ENCODE peak calls at places on chromosome 1, in five cellular contexts. One of them, this sample, is unnamed.

GRCh38 chr1:40141878-40142535 is 19.2 kb upstream of the RLF start:
- DNase-seq in fibroblast of lung: no peak
- DNase-seq in choroid plexus epithelial cell: no peak
- DNase-seq in AG04450: no peak
- DNase-seq in OCI-LY7: no peak
- DNase-seq in this sample: no peak

GRCh38 chr1:14265515-14265914 is 333.0 kb upstream of the KAZN start:
- DNase-seq in fibroblast of lung: no peak
- DNase-seq in choroid plexus epithelial cell: no peak
- DNase-seq in AG04450: no peak
- DNase-seq in OCI-LY7: no peak
- DNase-seq in this sample: no peak

GRCh38 chr1:975896-976683 is 5.8 kb downstream of the PERM1 start:
- DNase-seq in fibroblast of lung: peak
- DNase-seq in choroid plexus epithelial cell: peak
- DNase-seq in AG04450: no peak
- DNase-seq in OCI-LY7: peak
- DNase-seq in this sample: peak

GRCh38 chr1:59697138-59697811 is 117.5 kb upstream of the HOOK1 start:
- DNase-seq in fibroblast of lung: peak
- DNase-seq in choroid plexus epithelial cell: peak
- DNase-seq in AG04450: no peak
- DNase-seq in OCI-LY7: no peak
- DNase-seq in this sample: no peak

GRCh38 chr1:87240661-87241285 is 87.9 kb upstream of the LMO4 start:
- DNase-seq in fibroblast of lung: no peak
- DNase-seq in choroid plexus epithelial cell: no peak
- DNase-seq in AG04450: no peak
- DNase-seq in OCI-LY7: no peak
- DNase-seq in this sample: no peak

GRCh38 chr1:58885998-58886397 is 102.2 kb upstream of the JUN start:
- DNase-seq in fibroblast of lung: peak
- DNase-seq in choroid plexus epithelial cell: peak
- DNase-seq in AG04450: no peak
- DNase-seq in OCI-LY7: no peak
- DNase-seq in this sample: peak

GRCh38 chr1:62325076-62325475 is 5.8 kb upstream of the KANK4 start:
- DNase-seq in fibroblast of lung: peak
- DNase-seq in choroid plexus epithelial cell: peak
- DNase-seq in AG04450: no peak
- DNase-seq in OCI-LY7: no peak
- DNase-seq in this sample: peak

GRCh38 chr1:65626003-65626402 is 166.7 kb upstream of the PDE4B start:
- DNase-seq in fibroblast of lung: no peak
- DNase-seq in choroid plexus epithelial cell: no peak
- DNase-seq in AG04450: no peak
- DNase-seq in OCI-LY7: no peak
- DNase-seq in this sample: no peak

GRCh38 chr1:152623203-152623844 is 421 bp upstream of the LCE3A start:
- DNase-seq in fibroblast of lung: no peak
- DNase-seq in choroid plexus epithelial cell: no peak
- DNase-seq in AG04450: no peak
- DNase-seq in OCI-LY7: peak
- DNase-seq in this sample: no peak

GRCh38 chr1:150511985-150512660 is 3.4 kb upstream of the FALEC start:
- DNase-seq in fibroblast of lung: no peak
- DNase-seq in choroid plexus epithelial cell: no peak
- DNase-seq in AG04450: no peak
- DNase-seq in OCI-LY7: no peak
- DNase-seq in this sample: no peak

GRCh38 chr1:150508982-150509381 is 1.1 kb downstream of the ECM1 start:
- DNase-seq in fibroblast of lung: no peak
- DNase-seq in choroid plexus epithelial cell: no peak
- DNase-seq in AG04450: no peak
- DNase-seq in OCI-LY7: no peak
- DNase-seq in this sample: no peak

GRCh38 chr1:150511551-150511950 is 3.6 kb downstream of the ECM1 start:
- DNase-seq in fibroblast of lung: no peak
- DNase-seq in choroid plexus epithelial cell: no peak
- DNase-seq in AG04450: no peak
- DNase-seq in OCI-LY7: no peak
- DNase-seq in this sample: no peak

GRCh38 chr1:150505431-150505830 is 2.5 kb upstream of the ECM1 start:
- DNase-seq in fibroblast of lung: no peak
- DNase-seq in choroid plexus epithelial cell: no peak
- DNase-seq in AG04450: no peak
- DNase-seq in OCI-LY7: no peak
- DNase-seq in this sample: no peak

GRCh38 chr1:150507912-150508864 is at the start of gene ECM1:
- DNase-seq in fibroblast of lung: peak
- DNase-seq in choroid plexus epithelial cell: peak
- DNase-seq in AG04450: peak
- DNase-seq in OCI-LY7: no peak
- DNase-seq in this sample: peak
- H3K4me3 ChIP-seq in fibroblast of lung: peak
- H3K4me3 ChIP-seq in choroid plexus epithelial cell: peak
- H3K4me3 ChIP-seq in AG04450: peak
- H3K4me3 ChIP-seq in OCI-LY7: no peak
- H3K4me3 ChIP-seq in this sample: peak

DNA sequence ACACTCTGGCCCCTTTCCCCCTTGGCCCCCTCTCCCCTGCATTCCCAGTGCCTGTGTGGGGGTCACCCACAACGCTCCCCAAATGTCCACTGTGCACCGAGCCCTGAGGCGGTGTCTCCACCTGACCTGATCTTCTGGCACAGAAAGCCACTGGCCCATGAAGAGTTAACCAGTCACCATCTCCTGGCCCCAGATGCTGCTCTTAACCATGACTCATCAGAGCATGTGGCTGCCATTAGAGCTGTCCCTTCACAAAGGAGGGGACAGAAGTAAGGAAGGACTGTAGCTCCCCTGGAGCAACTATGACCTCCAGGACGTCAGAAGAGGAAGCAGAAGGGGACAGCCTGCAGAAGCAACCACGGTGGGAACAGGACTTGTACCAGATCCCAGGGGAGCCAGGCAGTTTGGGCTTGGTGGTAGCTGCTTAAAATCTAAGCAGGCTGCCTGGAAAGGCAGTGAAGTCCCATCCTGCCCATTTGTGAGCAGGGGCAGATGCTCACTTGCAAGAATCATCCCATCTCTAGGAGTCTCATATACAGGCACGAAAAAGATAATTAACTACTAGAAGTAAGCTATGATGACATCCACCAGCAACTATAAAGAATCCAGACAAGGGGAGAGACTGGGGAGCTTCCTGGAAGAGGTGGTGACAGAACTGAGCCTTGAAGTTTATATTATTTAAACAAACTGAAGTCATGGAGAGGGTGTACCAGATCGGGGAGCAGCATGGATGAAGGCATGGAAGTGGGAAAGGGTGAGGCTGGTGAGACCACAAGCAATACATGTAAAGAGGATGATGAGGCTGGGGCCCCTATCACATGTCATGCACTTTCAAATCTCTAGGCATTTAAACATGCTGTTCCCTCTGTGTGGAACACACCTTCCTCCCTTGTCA is 1.1 kb upstream of the TTC39A start:
- DNase-seq in fibroblast of lung: peak
- DNase-seq in choroid plexus epithelial cell: peak
- DNase-seq in AG04450: no peak
- DNase-seq in OCI-LY7: no peak
- DNase-seq in this sample: peak
- H3K4me3 ChIP-seq in fibroblast of lung: no peak
- H3K4me3 ChIP-seq in choroid plexus epithelial cell: no peak
- H3K4me3 ChIP-seq in AG04450: no peak
- H3K4me3 ChIP-seq in OCI-LY7: no peak
- H3K4me3 ChIP-seq in this sample: no peak

GRCh38 chr1:119008483-119009299 is 20.5 kb upstream of the TBX15 start:
- DNase-seq in fibroblast of lung: peak
- DNase-seq in choroid plexus epithelial cell: peak
- DNase-seq in AG04450: peak
- DNase-seq in OCI-LY7: peak
- DNase-seq in this sample: peak

GRCh38 chr1:119006406-119007279 is 18.5 kb upstream of the TBX15 start:
- DNase-seq in fibroblast of lung: no peak
- DNase-seq in choroid plexus epithelial cell: no peak
- DNase-seq in AG04450: no peak
- DNase-seq in OCI-LY7: no peak
- DNase-seq in this sample: no peak

GRCh38 chr1:119005870-119006405 is 17.8 kb upstream of the TBX15 start:
- DNase-seq in fibroblast of lung: no peak
- DNase-seq in choroid plexus epithelial cell: no peak
- DNase-seq in AG04450: no peak
- DNase-seq in OCI-LY7: no peak
- DNase-seq in this sample: no peak

GRCh38 chr1:119007672-119008482 is 19.7 kb upstream of the TBX15 start:
- DNase-seq in fibroblast of lung: no peak
- DNase-seq in choroid plexus epithelial cell: peak
- DNase-seq in AG04450: no peak
- DNase-seq in OCI-LY7: no peak
- DNase-seq in this sample: no peak

DNA sequence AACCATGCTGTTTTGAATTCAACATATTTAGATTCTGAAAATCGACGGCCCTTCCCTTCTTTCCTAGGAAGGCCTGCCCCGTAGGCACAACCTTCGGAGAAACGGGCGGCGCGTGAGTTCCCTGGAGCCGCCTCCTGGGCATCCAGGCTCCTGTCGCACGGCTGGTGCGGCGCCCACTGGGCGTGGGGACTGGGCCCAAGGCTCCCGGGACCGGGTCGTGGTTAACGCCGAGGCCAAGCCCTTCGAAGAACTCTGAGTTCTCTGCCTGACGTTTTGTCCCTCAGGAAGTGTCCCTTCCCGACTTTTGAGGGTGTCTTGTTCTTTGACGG is 19.2 kb upstream of the TBX15 start:
- DNase-seq in fibroblast of lung: no peak
- DNase-seq in choroid plexus epithelial cell: no peak
- DNase-seq in AG04450: no peak
- DNase-seq in OCI-LY7: no peak
- DNase-seq in this sample: no peak
- H3K4me3 ChIP-seq in fibroblast of lung: no peak
- H3K4me3 ChIP-seq in choroid plexus epithelial cell: no peak
- H3K4me3 ChIP-seq in AG04450: no peak
- H3K4me3 ChIP-seq in OCI-LY7: no peak
- H3K4me3 ChIP-seq in this sample: no peak

GRCh38 chr1:7993593-7994479 is 32.3 kb downstream of the ERRFI1 start:
- DNase-seq in fibroblast of lung: peak
- DNase-seq in choroid plexus epithelial cell: peak
- DNase-seq in AG04450: peak
- DNase-seq in OCI-LY7: no peak
- DNase-seq in this sample: peak
- H3K4me3 ChIP-seq in fibroblast of lung: no peak
- H3K4me3 ChIP-seq in choroid plexus epithelial cell: no peak
- H3K4me3 ChIP-seq in AG04450: no peak
- H3K4me3 ChIP-seq in OCI-LY7: no peak
- H3K4me3 ChIP-seq in this sample: no peak

GRCh38 chr1:225812488-225813249 is 2.7 kb downstream of the EPHX1 start:
- DNase-seq in fibroblast of lung: no peak
- DNase-seq in choroid plexus epithelial cell: peak
- DNase-seq in AG04450: no peak
- DNase-seq in OCI-LY7: no peak
- DNase-seq in this sample: peak

GRCh38 chr1:225809842-225810578 is at the start of gene EPHX1:
- DNase-seq in fibroblast of lung: peak
- DNase-seq in choroid plexus epithelial cell: peak
- DNase-seq in AG04450: peak
- DNase-seq in OCI-LY7: peak
- DNase-seq in this sample: peak

GRCh38 chr1:225813250-225813964 is 3.5 kb downstream of the EPHX1 start:
- DNase-seq in fibroblast of lung: peak
- DNase-seq in choroid plexus epithelial cell: peak
- DNase-seq in AG04450: no peak
- DNase-seq in OCI-LY7: peak
- DNase-seq in this sample: peak

GRCh38 chr1:225814381-225814780 is 4.5 kb downstream of the EPHX1 start:
- DNase-seq in fibroblast of lung: no peak
- DNase-seq in choroid plexus epithelial cell: no peak
- DNase-seq in AG04450: no peak
- DNase-seq in OCI-LY7: no peak
- DNase-seq in this sample: no peak

DNA sequence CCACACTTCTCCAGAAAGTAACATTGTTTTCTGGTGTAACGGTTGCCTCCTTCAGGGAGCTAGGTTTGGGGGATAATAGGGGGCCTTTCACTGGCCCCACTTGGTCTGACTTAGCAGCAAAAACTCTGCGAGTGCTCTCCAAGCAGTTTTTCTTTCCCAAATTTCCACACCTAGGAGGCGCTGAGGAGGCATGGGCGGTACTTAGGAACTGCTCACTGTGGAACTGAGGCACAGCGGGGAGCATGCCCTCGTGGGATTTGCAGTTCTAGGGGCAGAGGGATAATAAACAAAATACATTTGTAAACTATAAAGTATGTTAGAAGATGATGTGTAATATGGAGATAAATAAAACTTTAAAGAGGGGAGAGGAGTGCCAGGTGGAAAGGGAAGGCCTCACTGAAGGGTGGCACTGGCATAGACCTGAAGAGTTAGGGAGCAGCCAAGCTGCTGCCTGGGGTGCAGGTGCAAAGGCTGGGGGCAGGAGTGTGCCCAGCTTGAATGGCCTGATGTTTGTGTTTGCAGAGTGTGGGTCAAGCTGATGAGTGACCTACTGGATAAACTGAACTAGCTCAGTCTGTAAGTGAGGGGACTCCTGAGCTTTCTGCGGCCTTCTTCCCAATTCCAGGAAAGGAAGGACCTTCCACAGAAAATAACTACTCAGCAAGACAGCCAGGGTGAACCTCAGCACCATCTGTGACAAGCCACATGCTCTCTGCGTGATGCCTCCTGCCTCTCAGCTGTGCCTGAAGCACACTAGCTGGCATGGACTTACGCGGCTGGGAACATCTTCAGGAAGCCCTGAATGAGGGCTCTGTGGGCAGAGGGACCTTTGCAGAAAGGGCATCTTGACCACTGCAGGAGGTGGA is 1.9 kb downstream of the EPHX1 start:
- DNase-seq in fibroblast of lung: peak
- DNase-seq in choroid plexus epithelial cell: peak
- DNase-seq in AG04450: no peak
- DNase-seq in OCI-LY7: no peak
- DNase-seq in this sample: no peak
- H3K4me3 ChIP-seq in fibroblast of lung: peak
- H3K4me3 ChIP-seq in choroid plexus epithelial cell: peak
- H3K4me3 ChIP-seq in AG04450: peak
- H3K4me3 ChIP-seq in OCI-LY7: no peak
- H3K4me3 ChIP-seq in this sample: no peak

GRCh38 chr1:246587606-246588005 is 21.4 kb downstream of the CNST start:
- DNase-seq in fibroblast of lung: peak
- DNase-seq in choroid plexus epithelial cell: peak
- DNase-seq in AG04450: no peak
- DNase-seq in OCI-LY7: no peak
- DNase-seq in this sample: peak
- H3K4me3 ChIP-seq in fibroblast of lung: peak
- H3K4me3 ChIP-seq in choroid plexus epithelial cell: no peak
- H3K4me3 ChIP-seq in AG04450: no peak
- H3K4me3 ChIP-seq in OCI-LY7: no peak
- H3K4me3 ChIP-seq in this sample: peak

This sample was measured in foreskin fibroblast.